ENCODE peak calls at places on chromosome X, in four cellular contexts. C is GM12878, I is K562, T is H1. F is an unnamed sample.

GRCh38 chrX:113400193-113400704 is 559.6 kb upstream of the AMOT start:
- DNase-seq in I (no peak), T (peak; percentile 13), C (no peak), F (peak; percentile 14)

GRCh38 chrX:51917600-51917999 is 24.2 kb downstream of the MAGED1 start:
- DNase-seq in T (no peak), C (no peak), I (no peak), F (no peak)

GRCh38 chrX:64977830-64978229 is 1.6 kb upstream of the ZC4H2 start:
- DNase-seq in I (no peak), C (no peak), T (no peak), F (peak; percentile 0)

GRCh38 chrX:30798810-30799209 is 90.2 kb downstream of the TAB3 start:
- DNase-seq in T (no peak), C (no peak), I (no peak), F (no peak)

GRCh38 chrX:45295587-45295986 is 94.9 kb upstream of the DIPK2B start:
- DNase-seq in I (no peak), T (no peak), C (no peak), F (peak; percentile 35)

GRCh38 chrX:10414872-10415703 is 205.3 kb downstream of the MID1 start:
- DNase-seq in T (no peak), C (no peak), I (no peak), F (no peak)

GRCh38 chrX:102126863-102127262 is 1.4 kb downstream of the TCEAL2 start:
- DNase-seq in T (no peak), C (no peak), I (no peak), F (no peak)

GRCh38 chrX:24996096-24996709 is 19.6 kb downstream of the ARX start:
- DNase-seq in C (no peak), I (no peak), T (no peak), F (no peak)

GRCh38 chrX:120301960-120302359 is 9.3 kb downstream of the TMEM255A start:
- DNase-seq in T (no peak), I (no peak), C (no peak), F (no peak)

GRCh38 chrX:45070116-45071007 is 130.3 kb downstream of the DIPK2B start:
- DNase-seq in I (peak; percentile 12), C (peak; percentile 45), T (no peak), F (peak; percentile 12)

GRCh38 chrX:21958888-21959287 is 18.4 kb downstream of the SMS start:
- DNase-seq in I (no peak), T (no peak), C (no peak), F (no peak)

GRCh38 chrX:117969337-117969736 is 147.3 kb downstream of the KLHL13 start:
- DNase-seq in C (no peak), T (no peak), I (no peak), F (no peak)

GRCh38 chrX:4263005-4263404 is 549.6 kb upstream of the PRKX start:
- DNase-seq in C (no peak), I (no peak), T (no peak), F (no peak)

GRCh38 chrX:16771483-16772398 is 14.5 kb upstream of the TXLNG start:
- DNase-seq in C (no peak), T (no peak), I (peak; percentile 69), F (peak; percentile 86)

GRCh38 chrX:2928127-2928582 is 984 bp downstream of the ARSD start:
- DNase-seq in C (no peak), I (no peak), T (peak; percentile 38), F (peak; percentile 55)

GRCh38 chrX:38166478-38167083 is 54.1 kb downstream of the SRPX start:
- DNase-seq in T (no peak), C (no peak), I (peak; percentile 10), F (peak; percentile 1)
- TF ChIP-seq BRCA1 in T (no peak), C (no peak), I (no peak), F (no peak)

GRCh38 chrX:154123241-154124219 is 20.5 kb upstream of the OPN1LW start:
- DNase-seq in C (no peak), T (no peak), I (peak; percentile 82), F (peak; percentile 24)
- TF ChIP-seq BRCA1 in C (no peak), T (no peak), I (no peak), F (no peak)

GRCh38 chrX:133248177-133248576 is 30.0 kb upstream of the TFDP3 start:
- DNase-seq in C (no peak), I (no peak), T (no peak), F (no peak)
- TF ChIP-seq BRCA1 in C (no peak), I (no peak), T (no peak), F (no peak)

GRCh38 chrX:53290441-53291041 is 9.2 kb upstream of the IQSEC2 start:
- DNase-seq in C (no peak), T (no peak), I (no peak), F (no peak)

GRCh38 chrX:53284684-53285447 is 3.5 kb upstream of the IQSEC2 start:
- DNase-seq in I (peak; percentile 78), T (peak; percentile 21), C (peak; percentile 8), F (peak; percentile 16)

GRCh38 chrX:53288173-53288572 is 6.8 kb upstream of the IQSEC2 start:
- DNase-seq in I (peak; percentile 64), T (no peak), C (no peak), F (no peak)

GRCh38 chrX:53285591-53285990 is 4.2 kb upstream of the IQSEC2 start:
- DNase-seq in I (no peak), T (no peak), C (no peak), F (no peak)

DNA sequence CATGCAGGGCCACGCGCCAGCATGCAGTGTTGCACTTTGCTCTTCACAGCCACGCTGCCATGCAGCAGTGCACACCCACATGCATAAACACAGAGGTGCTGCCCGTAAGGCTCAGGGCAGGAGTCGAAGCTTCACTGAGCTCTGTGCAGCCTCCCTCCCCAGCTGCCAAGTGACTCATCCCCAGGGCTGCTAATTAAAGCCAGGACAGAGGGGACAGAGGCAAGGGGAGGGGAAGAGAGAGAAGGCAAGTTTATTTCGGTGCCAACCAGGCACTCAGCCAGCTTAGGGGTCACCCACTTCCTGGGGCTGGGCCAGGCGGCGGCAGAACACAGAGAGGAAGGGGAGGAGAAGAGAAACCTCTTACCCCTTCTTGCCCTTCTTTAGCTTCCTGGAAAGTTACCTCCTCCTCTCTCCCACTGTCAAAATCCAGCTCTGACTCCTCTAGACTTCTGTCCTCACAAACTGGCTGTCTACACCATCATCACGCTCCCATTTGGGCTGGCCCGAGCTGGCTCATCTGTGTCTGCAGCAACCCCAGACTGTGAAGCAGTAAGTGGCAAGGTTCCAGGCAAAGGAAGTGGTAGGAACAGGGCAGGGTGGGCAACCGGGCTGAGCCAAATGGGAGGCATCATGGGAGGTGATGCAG is 6.2 kb upstream of the IQSEC2 start:
- DNase-seq in T (no peak), I (no peak), C (peak; percentile 11), F (no peak)
- TF ChIP-seq BRCA1 in T (no peak), I (no peak), C (no peak), F (no peak)

GRCh38 chrX:72308209-72308565 is 2.5 kb upstream of the CITED1 start:
- DNase-seq in I (no peak), C (no peak), T (no peak), F (no peak)

GRCh38 chrX:72307646-72308051 is 1.9 kb upstream of the CITED1 start:
- DNase-seq in T (no peak), I (no peak), C (no peak), F (no peak)

GRCh38 chrX:72306085-72306801 is 529 bp upstream of the CITED1 start:
- DNase-seq in T (no peak), C (no peak), I (peak; percentile 20), F (no peak)

GRCh38 chrX:72305286-72306084 is at the start of gene CITED1:
- DNase-seq in C (no peak), I (no peak), T (no peak), F (no peak)

GRCh38 chrX:72306851-72307645 is 1.3 kb upstream of the CITED1 start:
- DNase-seq in C (no peak), I (peak; percentile 49), T (no peak), F (peak; percentile 17)
- TF ChIP-seq BRCA1 in C (no peak), I (no peak), T (no peak), F (no peak)

GRCh38 chrX:69948398-69948797 is 101.3 kb downstream of the AWAT2 start:
- DNase-seq in T (no peak), I (no peak), C (no peak), F (no peak)

DNA sequence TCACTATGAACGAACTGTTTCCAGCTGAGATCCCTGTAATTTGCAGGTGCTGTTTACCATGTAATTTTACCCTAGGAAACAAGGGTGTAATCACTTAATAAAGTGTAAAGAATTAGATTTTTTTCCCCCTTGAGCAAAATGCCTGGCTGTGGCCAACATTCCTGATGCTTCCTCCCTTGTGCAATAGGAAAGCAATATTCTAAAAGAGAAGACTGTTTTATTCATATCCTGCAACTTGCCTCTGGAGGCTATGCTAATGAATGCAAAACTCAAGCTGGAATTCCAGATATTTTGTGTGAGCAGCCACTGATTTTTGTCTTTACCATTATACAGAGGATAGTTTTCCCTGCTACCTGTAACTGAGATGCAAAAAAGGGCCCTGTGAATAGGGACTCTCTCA is 98.0 kb downstream of the AWAT2 start:
- DNase-seq in T (no peak), C (no peak), I (no peak), F (no peak)
- TF ChIP-seq BRCA1 in T (no peak), C (no peak), I (no peak), F (no peak)

GRCh38 chrX:1190596-1191145 is 21.8 kb downstream of the CRLF2 start:
- DNase-seq in I (no peak), C (no peak), T (no peak), F (no peak)

GRCh38 chrX:1202251-1202650 is 10.2 kb downstream of the CRLF2 start:
- DNase-seq in T (no peak), C (no peak), I (no peak), F (no peak)

DNA sequence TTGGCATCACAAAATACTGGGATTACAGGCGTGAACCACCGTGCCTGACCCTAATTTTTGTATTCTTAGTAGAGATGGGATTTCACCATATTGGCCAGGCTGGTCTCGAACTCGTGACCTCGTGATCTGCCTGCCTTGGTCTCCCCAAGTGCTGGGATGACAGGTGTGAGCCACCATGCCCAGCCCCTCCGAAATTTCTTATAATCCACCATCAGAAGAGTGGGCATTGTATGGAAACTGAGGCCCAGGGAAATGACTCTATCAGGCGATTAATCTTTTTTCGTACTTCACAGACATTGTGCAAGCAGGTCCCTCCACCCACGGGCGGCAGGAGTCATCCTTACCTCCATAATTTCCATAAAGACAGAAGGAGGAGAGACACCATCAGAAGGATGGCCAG is 16.0 kb downstream of the CRLF2 start:
- DNase-seq in T (no peak), I (no peak), C (no peak), F (no peak)
- TF ChIP-seq BRCA1 in T (no peak), I (no peak), C (no peak), F (no peak)

GRCh38 chrX:14817559-14817958 is 55.3 kb downstream of the FANCB start:
- DNase-seq in I (no peak), C (no peak), T (no peak), F (no peak)
- TF ChIP-seq BRCA1 in I (no peak), C (no peak), T (no peak), F (no peak)

DNA sequence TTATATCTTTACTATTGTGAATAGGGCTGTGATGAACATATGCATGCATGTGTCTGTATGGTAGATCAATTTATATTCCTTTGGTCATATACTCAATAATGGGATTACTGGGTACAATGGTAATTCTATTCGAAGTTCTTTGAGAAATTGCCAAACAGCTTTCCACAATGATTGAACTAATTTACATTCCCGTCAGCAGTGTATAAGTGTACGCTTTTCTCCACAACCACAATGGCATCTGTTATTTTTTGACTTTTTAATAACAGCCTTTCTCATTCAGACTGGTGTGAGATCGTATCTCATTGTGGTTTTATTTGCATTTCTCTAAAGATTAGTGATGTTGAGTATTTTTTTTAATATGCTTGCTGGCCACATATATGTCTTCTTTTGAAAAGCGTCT is 439.4 kb upstream of the KLHL4 start:
- DNase-seq in T (no peak), I (no peak), C (no peak), F (no peak)
- TF ChIP-seq BRCA1 in T (no peak), I (no peak), C (no peak), F (no peak)

GRCh38 chrX:6505960-6506359 is 29.0 kb downstream of the VCX3A start:
- DNase-seq in T (no peak), C (no peak), I (no peak), F (no peak)
- TF ChIP-seq BRCA1 in T (no peak), C (no peak), I (no peak), F (no peak)

F was measured in HepG2.